ENCODE peak calls at places on chromosomes 5 and 9, in four cellular contexts. One of them, this sample, is unnamed.

GRCh38 chr9:19127881-19128719 is 808 bp upstream of the PLIN2 start:
- DNase-seq in GM23338: peak; percentile 64
- DNase-seq in activated T-helper 9 cell treated with anti-CD3 and anti-CD28 coated beads, Interleukin-2, amount 50 U/mL, for 16 hours: peak; percentile 14
- DNase-seq in astrocyte: no peak
- DNase-seq in this sample: peak; percentile 75

GRCh38 chr9:96344458-96345180 is 38.9 kb downstream of the SLC35D2 start:
- DNase-seq in GM23338: peak; percentile 81
- DNase-seq in activated T-helper 9 cell treated with anti-CD3 and anti-CD28 coated beads, Interleukin-2, amount 50 U/mL, for 16 hours: no peak
- DNase-seq in astrocyte: peak; percentile 96
- DNase-seq in this sample: peak; percentile 41

GRCh38 chr9:98129451-98129881 is 10.4 kb upstream of the TRIM14 start:
- DNase-seq in GM23338: no peak
- DNase-seq in activated T-helper 9 cell treated with anti-CD3 and anti-CD28 coated beads, Interleukin-2, amount 50 U/mL, for 16 hours: no peak
- DNase-seq in astrocyte: no peak
- DNase-seq in this sample: no peak

GRCh38 chr5:95864944-95865504 is 42.5 kb upstream of the GLRX start:
- DNase-seq in GM23338: no peak
- DNase-seq in activated T-helper 9 cell treated with anti-CD3 and anti-CD28 coated beads, Interleukin-2, amount 50 U/mL, for 16 hours: no peak
- DNase-seq in astrocyte: no peak
- DNase-seq in this sample: no peak

GRCh38 chr5:850511-851006 is at the start of gene ZDHHC11:
- DNase-seq in GM23338: peak; percentile 37
- DNase-seq in activated T-helper 9 cell treated with anti-CD3 and anti-CD28 coated beads, Interleukin-2, amount 50 U/mL, for 16 hours: no peak
- DNase-seq in astrocyte: no peak
- DNase-seq in this sample: peak; percentile 96

GRCh38 chr9:113454914-113455761 is 8.4 kb upstream of the RGS3 start:
- DNase-seq in GM23338: peak; percentile 48
- DNase-seq in activated T-helper 9 cell treated with anti-CD3 and anti-CD28 coated beads, Interleukin-2, amount 50 U/mL, for 16 hours: no peak
- DNase-seq in astrocyte: peak; percentile 97
- DNase-seq in this sample: peak; percentile 87

GRCh38 chr5:153358315-153358976 is 132.0 kb upstream of the GRIA1 start:
- DNase-seq in GM23338: no peak
- DNase-seq in activated T-helper 9 cell treated with anti-CD3 and anti-CD28 coated beads, Interleukin-2, amount 50 U/mL, for 16 hours: no peak
- DNase-seq in astrocyte: no peak
- DNase-seq in this sample: no peak

GRCh38 chr5:9301200-9301599 is 244.7 kb downstream of the SEMA5A start:
- DNase-seq in GM23338: no peak
- DNase-seq in activated T-helper 9 cell treated with anti-CD3 and anti-CD28 coated beads, Interleukin-2, amount 50 U/mL, for 16 hours: no peak
- DNase-seq in astrocyte: no peak
- DNase-seq in this sample: no peak

GRCh38 chr5:177099422-177100093 is 12.8 kb downstream of the FGFR4 start:
- DNase-seq in GM23338: peak; percentile 84
- DNase-seq in activated T-helper 9 cell treated with anti-CD3 and anti-CD28 coated beads, Interleukin-2, amount 50 U/mL, for 16 hours: no peak
- DNase-seq in astrocyte: no peak
- DNase-seq in this sample: peak; percentile 60

GRCh38 chr9:121620777-121621437 is 30.5 kb upstream of the DAB2IP start:
- DNase-seq in GM23338: peak; percentile 83
- DNase-seq in activated T-helper 9 cell treated with anti-CD3 and anti-CD28 coated beads, Interleukin-2, amount 50 U/mL, for 16 hours: no peak
- DNase-seq in astrocyte: no peak
- DNase-seq in this sample: peak; percentile 54

GRCh38 chr5:75348241-75348640 is 11.2 kb downstream of the HMGCR start:
- DNase-seq in GM23338: no peak
- DNase-seq in activated T-helper 9 cell treated with anti-CD3 and anti-CD28 coated beads, Interleukin-2, amount 50 U/mL, for 16 hours: no peak
- DNase-seq in astrocyte: peak; percentile 39
- DNase-seq in this sample: no peak

GRCh38 chr5:1542755-1543154 is 19.0 kb upstream of the LPCAT1 start:
- DNase-seq in GM23338: no peak
- DNase-seq in activated T-helper 9 cell treated with anti-CD3 and anti-CD28 coated beads, Interleukin-2, amount 50 U/mL, for 16 hours: no peak
- DNase-seq in astrocyte: peak; percentile 64
- DNase-seq in this sample: no peak

GRCh38 chr9:36818965-36819870 is 214.8 kb downstream of the PAX5 start:
- DNase-seq in GM23338: peak; percentile 59
- DNase-seq in activated T-helper 9 cell treated with anti-CD3 and anti-CD28 coated beads, Interleukin-2, amount 50 U/mL, for 16 hours: no peak
- DNase-seq in astrocyte: peak; percentile 12
- DNase-seq in this sample: peak; percentile 88

GRCh38 chr5:151406322-151406947 is 41.0 kb upstream of the SLC36A1 start:
- DNase-seq in GM23338: peak; percentile 76
- DNase-seq in activated T-helper 9 cell treated with anti-CD3 and anti-CD28 coated beads, Interleukin-2, amount 50 U/mL, for 16 hours: no peak
- DNase-seq in astrocyte: no peak
- DNase-seq in this sample: peak; percentile 38

GRCh38 chr5:111772456-111772855 is 15.5 kb upstream of the NREP start:
- DNase-seq in GM23338: peak; percentile 90
- DNase-seq in activated T-helper 9 cell treated with anti-CD3 and anti-CD28 coated beads, Interleukin-2, amount 50 U/mL, for 16 hours: no peak
- DNase-seq in astrocyte: no peak
- DNase-seq in this sample: peak; percentile 41

GRCh38 chr9:37408933-37409710 is 13.4 kb upstream of the GRHPR start:
- DNase-seq in GM23338: no peak
- DNase-seq in activated T-helper 9 cell treated with anti-CD3 and anti-CD28 coated beads, Interleukin-2, amount 50 U/mL, for 16 hours: peak; percentile 75
- DNase-seq in astrocyte: no peak
- DNase-seq in this sample: no peak

GRCh38 chr9:98798254-98798653 is 1.9 kb upstream of the ANKS6 start:
- DNase-seq in GM23338: no peak
- DNase-seq in activated T-helper 9 cell treated with anti-CD3 and anti-CD28 coated beads, Interleukin-2, amount 50 U/mL, for 16 hours: no peak
- DNase-seq in astrocyte: no peak
- DNase-seq in this sample: no peak

GRCh38 chr9:126407125-126407870 is 80.7 kb downstream of the MVB12B start:
- DNase-seq in GM23338: peak; percentile 24
- DNase-seq in activated T-helper 9 cell treated with anti-CD3 and anti-CD28 coated beads, Interleukin-2, amount 50 U/mL, for 16 hours: no peak
- DNase-seq in astrocyte: peak; percentile 45
- DNase-seq in this sample: no peak

GRCh38 chr5:159906463-159906862 is 9.8 kb upstream of the ADRA1B start:
- DNase-seq in GM23338: no peak
- DNase-seq in activated T-helper 9 cell treated with anti-CD3 and anti-CD28 coated beads, Interleukin-2, amount 50 U/mL, for 16 hours: no peak
- DNase-seq in astrocyte: no peak
- DNase-seq in this sample: no peak

GRCh38 chr9:116193636-116194035 is 40.0 kb downstream of the PAPPA start:
- DNase-seq in GM23338: no peak
- DNase-seq in activated T-helper 9 cell treated with anti-CD3 and anti-CD28 coated beads, Interleukin-2, amount 50 U/mL, for 16 hours: no peak
- DNase-seq in astrocyte: peak; percentile 81
- DNase-seq in this sample: no peak

GRCh38 chr5:103674321-103674720 is 111.7 kb upstream of the NUDT12 start:
- DNase-seq in GM23338: no peak
- DNase-seq in activated T-helper 9 cell treated with anti-CD3 and anti-CD28 coated beads, Interleukin-2, amount 50 U/mL, for 16 hours: no peak
- DNase-seq in astrocyte: no peak
- DNase-seq in this sample: no peak

GRCh38 chr5:94025788-94026473 is 284.5 kb upstream of the POU5F2 start:
- DNase-seq in GM23338: peak; percentile 29
- DNase-seq in activated T-helper 9 cell treated with anti-CD3 and anti-CD28 coated beads, Interleukin-2, amount 50 U/mL, for 16 hours: no peak
- DNase-seq in astrocyte: no peak
- DNase-seq in this sample: no peak

GRCh38 chr9:100083448-100084144 is 15.2 kb downstream of the ERP44 start:
- DNase-seq in GM23338: no peak
- DNase-seq in activated T-helper 9 cell treated with anti-CD3 and anti-CD28 coated beads, Interleukin-2, amount 50 U/mL, for 16 hours: no peak
- DNase-seq in astrocyte: no peak
- DNase-seq in this sample: no peak

GRCh38 chr5:74588415-74588814 is 52.1 kb downstream of the ENC1 start:
- DNase-seq in GM23338: no peak
- DNase-seq in activated T-helper 9 cell treated with anti-CD3 and anti-CD28 coated beads, Interleukin-2, amount 50 U/mL, for 16 hours: no peak
- DNase-seq in astrocyte: no peak
- DNase-seq in this sample: no peak

GRCh38 chr5:174735498-174736350 is 11.3 kb downstream of the MSX2 start:
- DNase-seq in GM23338: peak; percentile 76
- DNase-seq in activated T-helper 9 cell treated with anti-CD3 and anti-CD28 coated beads, Interleukin-2, amount 50 U/mL, for 16 hours: no peak
- DNase-seq in astrocyte: peak; percentile 24
- DNase-seq in this sample: peak; percentile 94

GRCh38 chr9:2157277-2158105 is 142.3 kb downstream of the SMARCA2 start:
- DNase-seq in GM23338: peak; percentile 44
- DNase-seq in activated T-helper 9 cell treated with anti-CD3 and anti-CD28 coated beads, Interleukin-2, amount 50 U/mL, for 16 hours: peak; percentile 16
- DNase-seq in astrocyte: peak; percentile 67
- DNase-seq in this sample: peak; percentile 68

GRCh38 chr9:31590091-31590490 is 794.4 kb upstream of the ACO1 start:
- DNase-seq in GM23338: no peak
- DNase-seq in activated T-helper 9 cell treated with anti-CD3 and anti-CD28 coated beads, Interleukin-2, amount 50 U/mL, for 16 hours: no peak
- DNase-seq in astrocyte: peak; percentile 30
- DNase-seq in this sample: no peak

GRCh38 chr9:131712151-131712716 is 27.6 kb downstream of the RAPGEF1 start:
- DNase-seq in GM23338: peak; percentile 34
- DNase-seq in activated T-helper 9 cell treated with anti-CD3 and anti-CD28 coated beads, Interleukin-2, amount 50 U/mL, for 16 hours: no peak
- DNase-seq in astrocyte: no peak
- DNase-seq in this sample: peak; percentile 33

GRCh38 chr5:91177639-91178038 is 205.5 kb downstream of the ARRDC3 start:
- DNase-seq in GM23338: no peak
- DNase-seq in activated T-helper 9 cell treated with anti-CD3 and anti-CD28 coated beads, Interleukin-2, amount 50 U/mL, for 16 hours: no peak
- DNase-seq in astrocyte: peak; percentile 22
- DNase-seq in this sample: no peak

GRCh38 chr5:98301567-98301966 is 471.9 kb upstream of the RGMB start:
- DNase-seq in GM23338: peak; percentile 17
- DNase-seq in activated T-helper 9 cell treated with anti-CD3 and anti-CD28 coated beads, Interleukin-2, amount 50 U/mL, for 16 hours: no peak
- DNase-seq in astrocyte: peak; percentile 13
- DNase-seq in this sample: no peak

GRCh38 chr5:105952875-105953274 is 1717.9 kb downstream of the EFNA5 start:
- DNase-seq in GM23338: no peak
- DNase-seq in activated T-helper 9 cell treated with anti-CD3 and anti-CD28 coated beads, Interleukin-2, amount 50 U/mL, for 16 hours: no peak
- DNase-seq in astrocyte: no peak
- DNase-seq in this sample: no peak

GRCh38 chr9:86077286-86077685 is 22.1 kb downstream of the GOLM1 start:
- DNase-seq in GM23338: no peak
- DNase-seq in activated T-helper 9 cell treated with anti-CD3 and anti-CD28 coated beads, Interleukin-2, amount 50 U/mL, for 16 hours: no peak
- DNase-seq in astrocyte: no peak
- DNase-seq in this sample: peak; percentile 47

GRCh38 chr9:18979367-18979766 is 53.6 kb downstream of the SAXO1 start:
- DNase-seq in GM23338: no peak
- DNase-seq in activated T-helper 9 cell treated with anti-CD3 and anti-CD28 coated beads, Interleukin-2, amount 50 U/mL, for 16 hours: no peak
- DNase-seq in astrocyte: peak; percentile 23
- DNase-seq in this sample: peak; percentile 44

GRCh38 chr9:16023466-16023865 is 470.6 kb downstream of the CCDC171 start:
- DNase-seq in GM23338: no peak
- DNase-seq in activated T-helper 9 cell treated with anti-CD3 and anti-CD28 coated beads, Interleukin-2, amount 50 U/mL, for 16 hours: no peak
- DNase-seq in astrocyte: peak; percentile 92
- DNase-seq in this sample: no peak

GRCh38 chr5:65194871-65195270 is 286.8 kb downstream of the ADAMTS6 start:
- DNase-seq in GM23338: no peak
- DNase-seq in activated T-helper 9 cell treated with anti-CD3 and anti-CD28 coated beads, Interleukin-2, amount 50 U/mL, for 16 hours: no peak
- DNase-seq in astrocyte: no peak
- DNase-seq in this sample: no peak

GRCh38 chr5:134543820-134544692 is 18.6 kb downstream of the JADE2 start:
- DNase-seq in GM23338: no peak
- DNase-seq in activated T-helper 9 cell treated with anti-CD3 and anti-CD28 coated beads, Interleukin-2, amount 50 U/mL, for 16 hours: peak; percentile 23
- DNase-seq in astrocyte: no peak
- DNase-seq in this sample: no peak

GRCh38 chr9:92704528-92704927 is 34.6 kb upstream of the IPPK start:
- DNase-seq in GM23338: no peak
- DNase-seq in activated T-helper 9 cell treated with anti-CD3 and anti-CD28 coated beads, Interleukin-2, amount 50 U/mL, for 16 hours: no peak
- DNase-seq in astrocyte: peak; percentile 11
- DNase-seq in this sample: no peak

GRCh38 chr9:25964239-25964638 is 286.0 kb upstream of the TUSC1 start:
- DNase-seq in GM23338: peak; percentile 92
- DNase-seq in activated T-helper 9 cell treated with anti-CD3 and anti-CD28 coated beads, Interleukin-2, amount 50 U/mL, for 16 hours: no peak
- DNase-seq in astrocyte: peak; percentile 40
- DNase-seq in this sample: peak; percentile 54

GRCh38 chr5:4087110-4087509 is 491.5 kb downstream of the IRX1 start:
- DNase-seq in GM23338: no peak
- DNase-seq in activated T-helper 9 cell treated with anti-CD3 and anti-CD28 coated beads, Interleukin-2, amount 50 U/mL, for 16 hours: no peak
- DNase-seq in astrocyte: no peak
- DNase-seq in this sample: no peak